ENCODE peak calls at places on chromosomes 3 and 15, in eight cellular contexts. L is GM23248; T is fibroblast of the conjunctiva; R is EL; I is mesothelial cell of epicardium; A is neuronal stem cell; X is CD8-positive, alpha-beta memory T cell; E is SW 1271. B is an unnamed sample.

GRCh38 chr3:53193466-53194217 is 32.6 kb downstream of the PRKCD start:
- DNase-seq in L (no peak), T (no peak), R (no peak), I (no peak), A (no peak), X (no peak), E (no peak), B (no peak)

GRCh38 chr15:99464137-99464536 is 101.6 kb upstream of the MEF2A start:
- DNase-seq in L (no peak), T (no peak), R (no peak), I (no peak), A (no peak), X (no peak), E (no peak), B (no peak)

GRCh38 chr15:62752687-62753517 is 289.6 kb upstream of the TPM1 start:
- DNase-seq in L (peak; percentile 59), T (no peak), R (peak; percentile 73), I (no peak), A (no peak), X (no peak), E (no peak), B (no peak)

GRCh38 chr3:100151024-100151707 is 36.9 kb upstream of the FILIP1L start:
- DNase-seq in L (no peak), T (no peak), R (no peak), I (no peak), A (no peak), X (no peak), E (no peak), B (no peak)

GRCh38 chr15:79450648-79451047 is 18.5 kb downstream of the MINAR1 start:
- DNase-seq in L (peak; percentile 27), T (no peak), R (no peak), I (no peak), A (no peak), X (no peak), E (no peak), B (no peak)

GRCh38 chr15:73596214-73596613 is 37.0 kb downstream of the NPTN start:
- DNase-seq in L (peak; percentile 43), T (no peak), R (no peak), I (no peak), A (no peak), X (no peak), E (no peak), B (no peak)

GRCh38 chr3:46393011-46393410 is 13.9 kb downstream of the CCR5AS start:
- DNase-seq in L (no peak), T (no peak), R (no peak), I (no peak), A (no peak), X (no peak), E (no peak), B (no peak)

GRCh38 chr15:52143862-52144261 is 31.3 kb upstream of the BCL2L10 start:
- DNase-seq in L (peak; percentile 97), T (peak; percentile 57), R (peak; percentile 99), I (no peak), A (no peak), X (no peak), E (no peak), B (peak; percentile 85)

GRCh38 chr15:61521961-61522360 is 292.9 kb upstream of the RORA start:
- DNase-seq in L (peak; percentile 3), T (no peak), R (no peak), I (no peak), A (no peak), X (no peak), E (no peak), B (peak; percentile 57)

GRCh38 chr3:124800511-124801374 is 70.5 kb downstream of the UMPS start:
- DNase-seq in L (no peak), T (no peak), R (peak; percentile 11), I (no peak), A (no peak), X (no peak), E (no peak), B (no peak)

GRCh38 chr15:22930782-22931484 is 49.2 kb downstream of the CYFIP1 start:
- DNase-seq in L (peak; percentile 43), T (no peak), R (peak; percentile 7), I (no peak), A (no peak), X (no peak), E (no peak), B (no peak)

GRCh38 chr15:75452968-75453702 is 1.6 kb upstream of the SIN3A start:
- DNase-seq in L (peak; percentile 58), T (no peak), R (peak; percentile 62), I (peak; percentile 27), A (peak; percentile 58), X (peak; percentile 40), E (peak; percentile 61), B (no peak)

GRCh38 chr3:170330366-170330765 is 27.1 kb upstream of the SKIL start:
- DNase-seq in L (peak; percentile 58), T (no peak), R (peak; percentile 41), I (no peak), A (no peak), X (no peak), E (no peak), B (no peak)

GRCh38 chr15:98778263-98778959 is 130.1 kb downstream of the IGF1R start:
- DNase-seq in L (no peak), T (no peak), R (no peak), I (no peak), A (no peak), X (no peak), E (no peak), B (no peak)

GRCh38 chr3:128760027-128760426 is 34.0 kb downstream of the RAB7A start:
- DNase-seq in L (no peak), T (no peak), R (no peak), I (no peak), A (no peak), X (no peak), E (no peak), B (no peak)

GRCh38 chr3:175207361-175207760 is 348.2 kb downstream of the NAALADL2 start:
- DNase-seq in L (peak; percentile 5), T (no peak), R (peak; percentile 30), I (no peak), A (no peak), X (no peak), E (no peak), B (no peak)

GRCh38 chr3:112958749-112959560 is 15.9 kb downstream of the CD200R1 start:
- DNase-seq in L (no peak), T (no peak), R (no peak), I (no peak), A (no peak), X (no peak), E (no peak), B (no peak)

GRCh38 chr3:46365737-46366524 is 4.8 kb upstream of the CCR5 start:
- DNase-seq in L (no peak), T (no peak), R (no peak), I (no peak), A (no peak), X (no peak), E (no peak), B (no peak)

GRCh38 chr15:43748376-43748775 is 2.1 kb downstream of the PDIA3 start:
- DNase-seq in L (peak; percentile 67), T (no peak), R (peak; percentile 26), I (no peak), A (no peak), X (no peak), E (no peak), B (no peak)

GRCh38 chr3:116492379-116492778 is 47.1 kb upstream of the LSAMP start:
- DNase-seq in L (no peak), T (no peak), R (no peak), I (no peak), A (no peak), X (no peak), E (no peak), B (no peak)

GRCh38 chr15:55770808-55771207 is 27.9 kb upstream of the PRTG start:
- DNase-seq in L (peak; percentile 14), T (no peak), R (peak; percentile 34), I (no peak), A (no peak), X (no peak), E (no peak), B (no peak)

GRCh38 chr3:19213608-19214220 is 65.4 kb downstream of the KCNH8 start:
- DNase-seq in L (no peak), T (no peak), R (no peak), I (no peak), A (no peak), X (no peak), E (no peak), B (no peak)

B was measured in GM04504.